ENCODE peak calls at places on chromosomes 12 and 14, in four cellular contexts. B is Panc1; D is CD8-positive, alpha-beta memory T cell; G is colonic mucosa. R is an unnamed sample. For H3K4me1, the result is how much of the 10 kb centered on the place peaks cover.

GRCh38 chr14:75690010-75690409 is 29.0 kb downstream of the TTLL5 start:
- DNase-seq in B (no peak), D (no peak), G (no peak), R (no peak)

GRCh38 chr14:96067985-96068930 is 29.1 kb downstream of the C14orf132 start:
- DNase-seq in G (no peak), B (no peak), D (no peak), R (no peak)

GRCh38 chr14:75341639-75342038 is 63.0 kb downstream of the FOS start:
- DNase-seq in D (no peak), B (no peak), G (no peak), R (no peak)

GRCh38 chr12:88518863-88519403 is 61.3 kb downstream of the KITLG start:
- DNase-seq in D (no peak), G (no peak), B (no peak), R (no peak)

GRCh38 chr14:21846227-21846885 is 172.7 kb upstream of the OR4E1 start:
- DNase-seq in D (peak), G (peak), B (no peak), R (peak)

GRCh38 chr12:20434993-20435392 is 66.7 kb downstream of the PDE3A start:
- DNase-seq in G (no peak), B (no peak), D (no peak), R (no peak)

GRCh38 chr12:62347922-62348650 is 87.9 kb downstream of the USP15 start:
- DNase-seq in B (no peak), D (no peak), G (no peak), R (no peak)

GRCh38 chr12:24494401-24494800 is 454.5 kb downstream of the BCAT1 start:
- DNase-seq in B (no peak), G (no peak), D (no peak), R (no peak)

GRCh38 chr12:47772738-47773061 is 338 bp upstream of the SLC48A1 start:
- DNase-seq in D (no peak), B (no peak), G (no peak), R (no peak)
- H3K4me1 ChIP-seq in D (under half), B (half or more), G (under half), R (under half)

GRCh38 chr12:28800129-28800528 is 348.9 kb upstream of the FAR2 start:
- DNase-seq in B (no peak), D (no peak), G (no peak), R (no peak)
- H3K27ac ChIP-seq in B (no peak), D (no peak), G (no peak), R (no peak)

GRCh38 chr14:81533536-81534343 is at the start of gene SEL1L:
- DNase-seq in D (peak), B (peak), G (peak), R (peak)

GRCh38 chr14:81536125-81536771 is 2.6 kb upstream of the SEL1L start:
- DNase-seq in G (no peak), D (no peak), B (no peak), R (no peak)

GRCh38 chr14:81535399-81536124 is 1.9 kb upstream of the SEL1L start:
- DNase-seq in B (no peak), G (no peak), D (no peak), R (no peak)

GRCh38 chr14:81534510-81535074 is 939 bp upstream of the SEL1L start:
- DNase-seq in G (peak), D (no peak), B (no peak), R (no peak)

DNA sequence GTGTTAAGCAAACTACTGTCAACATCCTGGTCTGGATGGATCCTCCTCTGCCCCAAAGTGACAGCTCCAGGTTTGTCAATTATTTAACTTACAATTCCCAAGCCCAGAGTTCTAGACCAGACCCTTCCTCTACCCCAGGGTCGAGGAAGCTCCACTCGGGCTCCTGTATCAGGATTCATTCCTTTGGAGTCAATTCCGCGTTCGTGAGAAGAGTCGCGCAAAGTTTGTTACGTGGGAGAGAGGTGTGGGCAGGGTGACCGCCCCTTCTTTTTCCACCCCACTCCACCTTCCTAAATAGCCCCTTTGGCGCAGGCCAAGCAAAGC is 479 bp downstream of the SEL1L start:
- DNase-seq in D (no peak), B (no peak), G (no peak), R (no peak)
- H3K4me1 ChIP-seq in D (half or more), B (under half), G (under half), R (under half)

GRCh38 chr12:95538656-95539055 is 12.6 kb downstream of the USP44 start:
- DNase-seq in G (no peak), B (no peak), D (no peak), R (no peak)
- H3K27ac ChIP-seq in G (no peak), B (no peak), D (no peak), R (no peak)

DNA sequence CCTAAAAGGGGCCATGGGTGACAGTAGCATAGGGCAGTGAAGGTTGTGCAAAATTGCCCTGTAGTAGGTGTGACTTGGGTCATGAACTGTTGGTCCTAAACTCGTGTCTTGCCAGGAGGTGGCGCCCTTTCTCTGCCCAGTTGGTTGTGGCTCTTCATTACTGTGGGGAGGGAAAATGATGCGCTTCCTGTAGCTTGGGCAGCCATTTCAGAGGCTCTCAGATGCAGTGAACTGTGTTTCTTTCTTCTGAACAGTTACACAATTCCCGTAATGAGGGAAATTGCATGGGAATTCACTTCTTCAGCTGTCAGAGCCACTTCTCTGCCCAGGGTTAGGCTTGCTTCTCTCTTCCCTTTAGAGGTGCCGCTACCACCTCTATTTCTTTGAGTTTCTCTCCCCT is 148.1 kb upstream of the NRXN3 start:
- DNase-seq in D (no peak), G (peak), B (peak), R (peak)
- H3K4me1 ChIP-seq in D (under half), G (under half), B (under half), R (under half)

GRCh38 chr12:11651785-11652184 is 2.3 kb downstream of the ETV6 start:
- DNase-seq in B (no peak), G (no peak), D (no peak), R (no peak)
- H3K27ac ChIP-seq in B (peak), G (peak), D (peak), R (no peak)

DNA sequence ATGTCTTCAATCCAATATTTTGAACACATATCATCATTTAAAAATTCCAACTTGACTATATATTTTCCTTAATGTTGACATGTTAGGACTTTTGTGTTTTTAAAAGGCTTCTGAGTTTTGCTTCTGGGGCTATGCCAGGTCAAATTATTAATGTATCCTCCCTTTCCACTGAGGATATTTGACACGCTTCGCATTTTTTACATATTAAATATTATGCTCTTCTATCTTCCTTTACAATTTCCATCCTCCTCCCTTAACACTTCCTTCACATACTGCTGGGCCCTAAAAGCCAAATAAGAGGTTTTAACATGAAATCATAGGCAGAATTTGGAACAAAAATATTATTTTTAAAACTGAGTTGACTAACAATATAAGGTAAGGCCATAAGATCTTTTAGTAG is 20.5 kb downstream of the RERG start:
- DNase-seq in D (no peak), G (no peak), B (no peak), R (no peak)
- H3K4me1 ChIP-seq in D (under half), G (under half), B (under half), R (under half)

DNA sequence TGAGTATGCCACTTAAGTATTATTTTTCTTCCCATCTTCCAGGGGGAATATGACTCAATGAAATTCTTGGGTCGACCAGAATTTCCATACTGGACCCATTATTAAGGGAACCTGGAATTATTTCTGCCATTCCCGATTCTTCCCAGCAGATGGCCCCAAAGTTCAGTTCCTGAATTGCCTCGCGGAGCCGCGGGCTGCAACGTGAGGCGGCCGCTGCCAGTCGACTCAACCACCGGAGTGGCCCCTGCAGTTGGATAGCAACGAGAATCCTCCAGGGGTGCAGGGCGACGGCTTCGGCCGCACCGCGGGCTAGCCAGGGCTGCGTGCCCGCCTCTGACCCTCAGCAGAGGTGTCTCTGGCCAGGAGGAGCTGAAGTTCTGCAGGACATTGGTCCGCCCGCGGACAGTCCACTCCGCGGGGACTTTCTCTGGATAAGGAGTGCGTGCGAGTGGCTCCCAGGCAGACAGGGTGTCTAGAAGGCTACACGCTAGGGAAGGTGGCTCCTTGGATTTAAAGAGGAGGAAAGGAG is 586 bp upstream of the TSHR start:
- DNase-seq in D (peak), B (peak), G (peak), R (peak)
- H3K27ac ChIP-seq in D (no peak), B (no peak), G (no peak), R (no peak)

GRCh38 chr12:4287325-4288290 is 14.0 kb downstream of the CCND2 start:
- DNase-seq in B (no peak), G (no peak), D (no peak), R (no peak)
- H3K4me1 ChIP-seq in B (under half), G (under half), D (under half), R (under half)

GRCh38 chr14:26577711-26578110 is 20.1 kb downstream of the NOVA1 start:
- DNase-seq in G (no peak), D (no peak), B (no peak), R (peak)
- H3K27ac ChIP-seq in G (no peak), D (no peak), B (no peak), R (no peak)